ENCODE peak calls at places on chromosomes 13 and 19, in four cellular contexts. M is HCT116, F is adrenal gland, R is H1. N is an unnamed sample.
A peak's percentile ranks its signal among the peaks of the same experiment; 100 is the strongest.

GRCh38 chr19:16887353-16888265 is 1.2 kb upstream of the F2RL3 start:
- DNase-seq in R (no peak), F (no peak), M (no peak), N (no peak)

GRCh38 chr13:113122571-113123225 is at the start of gene F10:
- DNase-seq in M (peak; percentile 50), R (peak; percentile 68), F (peak; percentile 67), N (peak; percentile 62)

GRCh38 chr19:48341006-48341405 is 15.7 kb downstream of the EMP3 start:
- DNase-seq in R (no peak), F (peak; percentile 82), M (no peak), N (no peak)

GRCh38 chr19:48866692-48867091 is 1.7 kb downstream of the PLEKHA4 start:
- DNase-seq in M (no peak), R (no peak), F (no peak), N (no peak)

GRCh38 chr19:56477429-56478338 is 539 bp upstream of the ZNF667 start:
- DNase-seq in F (peak; percentile 95), R (peak; percentile 81), M (no peak), N (peak; percentile 89)

GRCh38 chr19:41922220-41922576 is 6.1 kb downstream of the ERFL start:
- DNase-seq in R (no peak), M (no peak), F (no peak), N (no peak)

GRCh38 chr13:38763446-38764381 is 76.8 kb downstream of the FREM2 start:
- DNase-seq in M (no peak), F (peak; percentile 19), R (no peak), N (no peak)

GRCh38 chr19:46928951-46929350 is 68.2 kb downstream of the ARHGAP35 start:
- DNase-seq in M (no peak), R (no peak), F (no peak), N (no peak)

GRCh38 chr19:13234518-13234917 is 84.3 kb downstream of the IER2 start:
- DNase-seq in M (peak; percentile 33), R (peak; percentile 85), F (peak; percentile 46), N (peak; percentile 24)

GRCh38 chr13:87827479-87827878 is 156.3 kb downstream of the SLITRK5 start:
- DNase-seq in R (no peak), M (no peak), F (no peak), N (no peak)

GRCh38 chr13:105806335-105806920 is 729.0 kb downstream of the EFNB2 start:
- DNase-seq in R (no peak), F (no peak), M (no peak), N (no peak)

GRCh38 chr13:106471957-106472543 is 63.4 kb downstream of the EFNB2 start:
- DNase-seq in M (peak; percentile 95), F (peak; percentile 73), R (peak; percentile 58), N (peak; percentile 43)

GRCh38 chr13:108120332-108120731 is 95.0 kb downstream of the LIG4 start:
- DNase-seq in M (no peak), R (no peak), F (no peak), N (no peak)

GRCh38 chr19:19361075-19361594 is 40.5 kb downstream of the MAU2 start:
- DNase-seq in R (peak; percentile 90), M (peak; percentile 85), F (peak; percentile 77), N (peak; percentile 77)

GRCh38 chr13:18628428-18628827 is 553.2 kb downstream of the TUBA3C start:
- DNase-seq in R (no peak), F (no peak), M (no peak), N (no peak)

GRCh38 chr19:49534632-49535385 is 7.0 kb downstream of the RCN3 start:
- DNase-seq in M (no peak), R (no peak), F (no peak), N (no peak)

GRCh38 chr19:48147597-48148175 is 22.5 kb downstream of the LIG1 start:
- DNase-seq in F (no peak), M (no peak), R (no peak), N (no peak)

GRCh38 chr13:43153436-43154082 is 130.2 kb downstream of the DNAJC15 start:
- DNase-seq in F (no peak), R (no peak), M (no peak), N (no peak)

GRCh38 chr13:111531505-111531904 is 211.1 kb downstream of the TEX29 start:
- DNase-seq in M (peak; percentile 6), F (no peak), R (no peak), N (no peak)

GRCh38 chr19:19489804-19490204 is 25.5 kb downstream of the TSSK6 start:
- DNase-seq in M (no peak), R (no peak), F (peak; percentile 38), N (no peak)

GRCh38 chr13:76769238-76769859 is 116.9 kb downstream of the KCTD12 start:
- DNase-seq in F (no peak), R (no peak), M (no peak), N (no peak)

GRCh38 chr13:60019119-60019993 is 144.4 kb downstream of the DIAPH3 start:
- DNase-seq in F (no peak), M (no peak), R (no peak), N (no peak)

GRCh38 chr13:36526897-36527296 is 94.6 kb downstream of the CCNA1 start:
- DNase-seq in F (no peak), R (no peak), M (no peak), N (no peak)

GRCh38 chr19:35211545-35212230 is 16.9 kb downstream of the FAM187B start:
- DNase-seq in M (no peak), F (peak; percentile 34), R (no peak), N (peak; percentile 23)

GRCh38 chr19:56942749-56943148 is 102.2 kb upstream of the PEG3 start:
- DNase-seq in R (no peak), M (no peak), F (peak; percentile 49), N (peak; percentile 38)

GRCh38 chr13:113928701-113929627 is 44.9 kb downstream of the C13orf46 start:
- DNase-seq in M (no peak), F (peak; percentile 46), R (no peak), N (peak; percentile 93)

GRCh38 chr13:108005231-108005630 is 210.1 kb downstream of the LIG4 start:
- DNase-seq in M (no peak), R (no peak), F (no peak), N (no peak)

GRCh38 chr13:99383511-99383921 is 76.3 kb upstream of the GPR183 start:
- DNase-seq in R (peak; percentile 43), F (no peak), M (no peak), N (no peak)

GRCh38 chr19:51807111-51807701 is 12.2 kb downstream of the FPR3 start:
- DNase-seq in R (peak; percentile 42), M (no peak), F (peak; percentile 29), N (no peak)

GRCh38 chr19:35458192-35458591 is 10.1 kb downstream of the FFAR2 start:
- DNase-seq in R (no peak), F (no peak), M (no peak), N (no peak)

GRCh38 chr13:96762876-96763275 is 231.4 kb downstream of the OXGR1 start:
- DNase-seq in M (no peak), R (no peak), F (no peak), N (no peak)

GRCh38 chr19:2289714-2290435 is 7.9 kb upstream of the PEAK3 start:
- DNase-seq in F (no peak), R (no peak), M (no peak), N (no peak)

GRCh38 chr13:48403151-48403631 is 9.7 kb downstream of the LPAR6 start:
- DNase-seq in F (no peak), R (no peak), M (no peak), N (no peak)

GRCh38 chr19:3386447-3387234 is 20.3 kb downstream of the NFIC start:
- DNase-seq in R (no peak), F (peak; percentile 60), M (no peak), N (no peak)

GRCh38 chr19:13150919-13151604 is 851 bp downstream of the IER2 start:
- DNase-seq in F (peak; percentile 51), R (peak; percentile 58), M (no peak), N (peak; percentile 60)

GRCh38 chr19:32869369-32870153 is at the start of gene SLC7A9:
- DNase-seq in M (no peak), R (peak; percentile 29), F (no peak), N (no peak)

GRCh38 chr13:39635564-39635963 is 19.9 kb upstream of the COG6 start:
- DNase-seq in M (no peak), F (no peak), R (no peak), N (no peak)

GRCh38 chr13:29379281-29379680 is 216.2 kb downstream of the SLC7A1 start:
- DNase-seq in M (no peak), R (no peak), F (no peak), N (no peak)
- TF ChIP-seq CTCF in M (no peak), R (peak; percentile 52), F (no peak), N (no peak)

DNA sequence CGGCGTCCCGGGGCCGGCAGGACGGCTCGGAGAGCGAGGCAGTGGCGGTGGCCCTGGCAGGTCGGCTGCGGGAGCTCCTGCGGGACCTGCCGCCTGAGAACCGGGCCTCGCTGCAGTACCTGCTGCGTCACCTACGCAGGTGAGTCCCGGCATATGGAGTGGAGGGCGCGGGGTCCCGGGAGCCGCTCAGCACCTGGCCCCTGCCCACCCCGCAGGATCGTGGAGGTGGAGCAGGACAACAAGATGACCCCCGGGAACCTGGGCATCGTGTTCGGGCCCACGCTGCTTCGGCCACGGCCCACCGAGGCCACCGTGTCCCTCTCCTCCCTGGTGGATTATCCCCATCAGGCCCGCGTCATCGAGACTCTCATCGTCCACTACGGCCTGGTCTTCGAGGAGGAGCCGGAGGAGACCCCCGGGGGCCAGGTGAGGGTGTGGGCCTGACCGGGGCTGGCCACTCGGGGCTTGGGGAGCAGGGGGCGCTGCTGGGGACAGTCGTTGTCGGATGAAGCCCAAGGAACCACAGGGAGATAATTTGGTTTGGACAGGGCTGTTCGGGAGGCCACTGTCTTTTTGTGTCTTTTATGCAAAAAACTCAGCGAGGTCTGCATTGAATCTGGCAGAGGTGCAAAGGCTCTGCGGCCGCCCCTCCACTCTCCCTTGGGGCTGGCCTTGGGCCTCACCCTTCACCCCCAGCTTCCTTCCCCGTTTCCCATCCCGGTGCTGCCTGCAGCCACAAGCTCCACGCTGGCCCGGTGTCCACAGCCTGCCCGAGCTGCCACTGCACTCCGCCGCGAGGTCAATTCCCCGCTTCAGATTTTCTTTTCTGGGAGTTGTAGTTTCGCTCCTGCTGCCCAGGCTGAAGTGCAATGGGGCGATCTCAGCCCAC is 12.0 kb downstream of the POLR2E start:
- DNase-seq in F (no peak), R (no peak), M (no peak), N (no peak)
- H3K4me1 ChIP-seq in F (peaks cover 10% of the 10 kb centered on the region), R (no peaks in the 10 kb centered on the region), M (peaks cover 18% of the 10 kb centered on the region), N (peaks cover 13% of the 10 kb centered on the region)

GRCh38 chr19:23318143-23318542 is 67.9 kb upstream of the ZNF724 start:
- DNase-seq in F (no peak), R (no peak), M (no peak), N (no peak)

GRCh38 chr19:23321953-23322549 is 71.9 kb upstream of the ZNF724 start:
- DNase-seq in M (no peak), F (no peak), R (no peak), N (no peak)
- TF ChIP-seq POLR2A in M (no peak), F (no peak), R (no peak), N (no peak)

GRCh38 chr13:28754698-28755545 is 36.2 kb upstream of the SLC46A3 start:
- DNase-seq in F (peak; percentile 35), R (peak; percentile 57), M (peak; percentile 19), N (no peak)
- TF ChIP-seq CTCF in F (no peak), R (peak; percentile 72), M (peak; percentile 11), N (no peak)

DNA sequence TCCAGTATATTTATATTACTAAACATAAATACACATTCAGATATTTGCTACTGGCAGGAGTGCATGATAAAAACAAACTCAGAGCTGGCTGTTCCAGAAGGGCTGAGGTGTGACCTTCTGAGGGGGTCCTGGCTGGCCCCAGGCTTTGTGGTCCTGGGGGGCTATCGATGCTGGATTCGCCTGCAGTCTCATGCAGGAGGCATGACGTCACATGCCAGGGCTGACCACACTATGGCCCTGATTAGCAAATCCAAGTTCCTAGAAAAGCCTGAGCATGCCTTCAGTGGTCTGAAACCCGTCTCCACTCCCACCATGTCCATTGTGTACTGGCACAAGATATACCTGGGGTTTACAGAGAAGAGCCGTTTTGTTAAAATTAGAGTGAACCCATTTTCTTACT is 97.9 kb downstream of the KL start:
- DNase-seq in F (no peak), R (no peak), M (no peak), N (no peak)
- H3K4me1 ChIP-seq in F (peaks cover 39% of the 10 kb centered on the region), R (no peaks in the 10 kb centered on the region), M (peaks cover 8% of the 10 kb centered on the region), N (no peaks in the 10 kb centered on the region)

N was measured in uterus.